ENCODE peak calls at places on chromosomes 11 and 22, in seven cellular contexts. One of them, this sample, is unnamed.

GRCh38 chr22:36569999-36570398 is 41.0 kb upstream of the EIF3D start:
- DNase-seq in mammary epithelial cell: peak; percentile 20
- DNase-seq in sigmoid colon: no peak
- DNase-seq in gastrocnemius medialis: no peak
- DNase-seq in ovary: no peak
- DNase-seq in lower lobe of right lung: no peak
- DNase-seq in fibroblast of lung: peak; percentile 39
- DNase-seq in this sample: peak; percentile 26

GRCh38 chr11:1730230-1730629 is 20.2 kb downstream of the IFITM10 start:
- DNase-seq in lower lobe of right lung: no peak
- DNase-seq in mammary epithelial cell: no peak
- DNase-seq in sigmoid colon: no peak
- DNase-seq in gastrocnemius medialis: no peak
- DNase-seq in fibroblast of lung: no peak
- DNase-seq in ovary: no peak
- DNase-seq in this sample: no peak

GRCh38 chr22:30649430-30650007 is 13.9 kb downstream of the SLC35E4 start:
- DNase-seq in fibroblast of lung: peak; percentile 93
- DNase-seq in lower lobe of right lung: no peak
- DNase-seq in mammary epithelial cell: peak; percentile 84
- DNase-seq in sigmoid colon: no peak
- DNase-seq in gastrocnemius medialis: peak; percentile 33
- DNase-seq in ovary: no peak
- DNase-seq in this sample: peak; percentile 88

GRCh38 chr22:18114495-18114894 is 3.9 kb downstream of the TUBA8 start:
- DNase-seq in ovary: no peak
- DNase-seq in lower lobe of right lung: no peak
- DNase-seq in fibroblast of lung: no peak
- DNase-seq in sigmoid colon: no peak
- DNase-seq in gastrocnemius medialis: peak; percentile 74
- DNase-seq in mammary epithelial cell: no peak
- DNase-seq in this sample: no peak

GRCh38 chr11:59708537-59708936 is 5.1 kb downstream of the OR10V1 start:
- DNase-seq in gastrocnemius medialis: no peak
- DNase-seq in sigmoid colon: no peak
- DNase-seq in lower lobe of right lung: no peak
- DNase-seq in mammary epithelial cell: peak; percentile 27
- DNase-seq in fibroblast of lung: peak; percentile 59
- DNase-seq in ovary: no peak
- DNase-seq in this sample: peak; percentile 9

GRCh38 chr11:81869337-81870065 is 864.2 kb downstream of the FAM181B start:
- DNase-seq in gastrocnemius medialis: no peak
- DNase-seq in sigmoid colon: no peak
- DNase-seq in mammary epithelial cell: peak; percentile 82
- DNase-seq in fibroblast of lung: peak; percentile 20
- DNase-seq in ovary: no peak
- DNase-seq in lower lobe of right lung: no peak
- DNase-seq in this sample: peak; percentile 69

GRCh38 chr11:2806351-2807058 is 79.1 kb downstream of the CDKN1C start:
- DNase-seq in ovary: peak; percentile 59
- DNase-seq in gastrocnemius medialis: peak; percentile 8
- DNase-seq in fibroblast of lung: no peak
- DNase-seq in mammary epithelial cell: no peak
- DNase-seq in sigmoid colon: peak; percentile 68
- DNase-seq in lower lobe of right lung: peak; percentile 46
- DNase-seq in this sample: no peak

GRCh38 chr11:114340311-114341131 is 44.3 kb downstream of the NNMT start:
- DNase-seq in lower lobe of right lung: peak; percentile 56
- DNase-seq in sigmoid colon: peak; percentile 81
- DNase-seq in ovary: peak; percentile 36
- DNase-seq in fibroblast of lung: peak; percentile 74
- DNase-seq in mammary epithelial cell: peak; percentile 57
- DNase-seq in gastrocnemius medialis: peak; percentile 47
- DNase-seq in this sample: peak; percentile 54

GRCh38 chr11:72583177-72583553 is 91.1 kb downstream of the PDE2A start:
- DNase-seq in lower lobe of right lung: peak; percentile 23
- DNase-seq in fibroblast of lung: no peak
- DNase-seq in ovary: no peak
- DNase-seq in mammary epithelial cell: no peak
- DNase-seq in gastrocnemius medialis: no peak
- DNase-seq in sigmoid colon: peak; percentile 38
- DNase-seq in this sample: no peak

GRCh38 chr11:120013325-120014250 is 124.3 kb downstream of the TRIM29 start:
- DNase-seq in lower lobe of right lung: no peak
- DNase-seq in gastrocnemius medialis: no peak
- DNase-seq in mammary epithelial cell: peak; percentile 40
- DNase-seq in fibroblast of lung: peak; percentile 19
- DNase-seq in sigmoid colon: no peak
- DNase-seq in ovary: no peak
- DNase-seq in this sample: peak; percentile 46

GRCh38 chr11:70200212-70200844 is 2.8 kb upstream of the FADD start:
- DNase-seq in mammary epithelial cell: no peak
- DNase-seq in fibroblast of lung: peak; percentile 15
- DNase-seq in ovary: no peak
- DNase-seq in lower lobe of right lung: peak; percentile 6
- DNase-seq in gastrocnemius medialis: no peak
- DNase-seq in sigmoid colon: no peak
- DNase-seq in this sample: no peak

GRCh38 chr11:44300881-44301855 is 8.8 kb downstream of the ALX4 start:
- DNase-seq in mammary epithelial cell: no peak
- DNase-seq in ovary: no peak
- DNase-seq in gastrocnemius medialis: no peak
- DNase-seq in sigmoid colon: no peak
- DNase-seq in fibroblast of lung: no peak
- DNase-seq in lower lobe of right lung: no peak
- DNase-seq in this sample: no peak

GRCh38 chr11:65718964-65719492 is 1.6 kb downstream of the RNASEH2C start:
- DNase-seq in mammary epithelial cell: peak; percentile 12
- DNase-seq in sigmoid colon: no peak
- DNase-seq in lower lobe of right lung: no peak
- DNase-seq in gastrocnemius medialis: peak; percentile 32
- DNase-seq in fibroblast of lung: peak; percentile 20
- DNase-seq in ovary: peak; percentile 58
- DNase-seq in this sample: no peak

GRCh38 chr22:40665312-40665711 is 14.0 kb upstream of the MCHR1 start:
- DNase-seq in lower lobe of right lung: no peak
- DNase-seq in mammary epithelial cell: no peak
- DNase-seq in ovary: peak; percentile 71
- DNase-seq in sigmoid colon: peak; percentile 76
- DNase-seq in gastrocnemius medialis: peak; percentile 33
- DNase-seq in fibroblast of lung: peak; percentile 71
- DNase-seq in this sample: no peak

GRCh38 chr11:12478743-12479142 is 101.4 kb downstream of the PARVA start:
- DNase-seq in lower lobe of right lung: no peak
- DNase-seq in gastrocnemius medialis: no peak
- DNase-seq in ovary: no peak
- DNase-seq in fibroblast of lung: peak; percentile 78
- DNase-seq in mammary epithelial cell: peak; percentile 92
- DNase-seq in sigmoid colon: no peak
- DNase-seq in this sample: peak; percentile 88

GRCh38 chr11:124935548-124936514 is at the start of gene HEPACAM:
- DNase-seq in gastrocnemius medialis: no peak
- DNase-seq in fibroblast of lung: no peak
- DNase-seq in lower lobe of right lung: no peak
- DNase-seq in ovary: no peak
- DNase-seq in mammary epithelial cell: no peak
- DNase-seq in sigmoid colon: no peak
- DNase-seq in this sample: no peak

GRCh38 chr22:40044870-40045834 is 50.4 kb downstream of the FAM83F start:
- DNase-seq in gastrocnemius medialis: peak; percentile 57
- DNase-seq in lower lobe of right lung: peak; percentile 73
- DNase-seq in mammary epithelial cell: peak; percentile 32
- DNase-seq in sigmoid colon: peak; percentile 72
- DNase-seq in fibroblast of lung: peak; percentile 24
- DNase-seq in ovary: peak; percentile 63
- DNase-seq in this sample: no peak

GRCh38 chr11:109077340-109077927 is 344.6 kb upstream of the C11orf87 start:
- DNase-seq in lower lobe of right lung: no peak
- DNase-seq in gastrocnemius medialis: no peak
- DNase-seq in mammary epithelial cell: no peak
- DNase-seq in fibroblast of lung: no peak
- DNase-seq in ovary: no peak
- DNase-seq in sigmoid colon: no peak
- DNase-seq in this sample: no peak

GRCh38 chr11:80843266-80843974 is 1402.6 kb upstream of the TENM4 start:
- DNase-seq in mammary epithelial cell: peak; percentile 29
- DNase-seq in gastrocnemius medialis: no peak
- DNase-seq in fibroblast of lung: no peak
- DNase-seq in lower lobe of right lung: no peak
- DNase-seq in ovary: no peak
- DNase-seq in sigmoid colon: no peak
- DNase-seq in this sample: peak; percentile 31

GRCh38 chr22:31626427-31627150 is 35.4 kb downstream of the PISD start:
- DNase-seq in sigmoid colon: no peak
- DNase-seq in mammary epithelial cell: no peak
- DNase-seq in lower lobe of right lung: no peak
- DNase-seq in fibroblast of lung: no peak
- DNase-seq in gastrocnemius medialis: no peak
- DNase-seq in ovary: peak; percentile 66
- DNase-seq in this sample: no peak

GRCh38 chr11:130726234-130726559 is 190.1 kb downstream of the SNX19 start:
- DNase-seq in gastrocnemius medialis: peak; percentile 19
- DNase-seq in fibroblast of lung: peak; percentile 87
- DNase-seq in lower lobe of right lung: no peak
- DNase-seq in ovary: no peak
- DNase-seq in sigmoid colon: peak; percentile 77
- DNase-seq in mammary epithelial cell: no peak
- DNase-seq in this sample: peak; percentile 49

GRCh38 chr22:30422481-30423295 is 2.9 kb upstream of the MTFP1 start:
- DNase-seq in sigmoid colon: peak; percentile 90
- DNase-seq in mammary epithelial cell: peak; percentile 97
- DNase-seq in ovary: peak; percentile 50
- DNase-seq in gastrocnemius medialis: peak; percentile 82
- DNase-seq in lower lobe of right lung: peak; percentile 66
- DNase-seq in fibroblast of lung: peak; percentile 98
- DNase-seq in this sample: peak; percentile 96

GRCh38 chr11:68002943-68003845 is 703 bp downstream of the UNC93B1 start:
- DNase-seq in gastrocnemius medialis: no peak
- DNase-seq in fibroblast of lung: no peak
- DNase-seq in sigmoid colon: no peak
- DNase-seq in mammary epithelial cell: peak; percentile 29
- DNase-seq in lower lobe of right lung: peak; percentile 85
- DNase-seq in ovary: peak; percentile 37
- DNase-seq in this sample: no peak

GRCh38 chr11:32713496-32713895 is 81.0 kb downstream of the CCDC73 start:
- DNase-seq in fibroblast of lung: peak; percentile 3
- DNase-seq in sigmoid colon: no peak
- DNase-seq in gastrocnemius medialis: no peak
- DNase-seq in ovary: no peak
- DNase-seq in lower lobe of right lung: no peak
- DNase-seq in mammary epithelial cell: no peak
- DNase-seq in this sample: no peak

GRCh38 chr11:117281159-117281558 is 10.0 kb upstream of the BACE1-AS start:
- DNase-seq in ovary: no peak
- DNase-seq in gastrocnemius medialis: no peak
- DNase-seq in sigmoid colon: peak; percentile 39
- DNase-seq in mammary epithelial cell: peak; percentile 46
- DNase-seq in lower lobe of right lung: no peak
- DNase-seq in fibroblast of lung: peak; percentile 99
- DNase-seq in this sample: peak; percentile 89

GRCh38 chr22:27670701-27671412 is 130.7 kb downstream of the MN1 start:
- DNase-seq in mammary epithelial cell: no peak
- DNase-seq in sigmoid colon: no peak
- DNase-seq in fibroblast of lung: no peak
- DNase-seq in ovary: no peak
- DNase-seq in gastrocnemius medialis: peak; percentile 59
- DNase-seq in lower lobe of right lung: no peak
- DNase-seq in this sample: no peak

GRCh38 chr11:67731583-67731982 is 57.2 kb upstream of the ALDH3B2 start:
- DNase-seq in mammary epithelial cell: no peak
- DNase-seq in ovary: no peak
- DNase-seq in sigmoid colon: no peak
- DNase-seq in lower lobe of right lung: no peak
- DNase-seq in gastrocnemius medialis: no peak
- DNase-seq in fibroblast of lung: no peak
- DNase-seq in this sample: no peak

GRCh38 chr11:29173660-29174062 is 843.2 kb downstream of the KCNA4 start:
- DNase-seq in fibroblast of lung: peak; percentile 98
- DNase-seq in ovary: no peak
- DNase-seq in sigmoid colon: no peak
- DNase-seq in lower lobe of right lung: no peak
- DNase-seq in mammary epithelial cell: peak; percentile 73
- DNase-seq in gastrocnemius medialis: no peak
- DNase-seq in this sample: peak; percentile 69

GRCh38 chr11:125873881-125874555 is 13.4 kb upstream of the HYLS1 start:
- DNase-seq in lower lobe of right lung: no peak
- DNase-seq in gastrocnemius medialis: no peak
- DNase-seq in mammary epithelial cell: no peak
- DNase-seq in sigmoid colon: no peak
- DNase-seq in ovary: no peak
- DNase-seq in fibroblast of lung: no peak
- DNase-seq in this sample: no peak

GRCh38 chr22:38699784-38700183 is 959 bp downstream of the JOSD1 start:
- DNase-seq in gastrocnemius medialis: no peak
- DNase-seq in sigmoid colon: peak; percentile 58
- DNase-seq in mammary epithelial cell: peak; percentile 54
- DNase-seq in ovary: no peak
- DNase-seq in lower lobe of right lung: no peak
- DNase-seq in fibroblast of lung: peak; percentile 51
- DNase-seq in this sample: peak; percentile 49

GRCh38 chr11:93741094-93741881 is at the start of the genes C11orf54 and TAF1D:
- DNase-seq in lower lobe of right lung: peak; percentile 98
- DNase-seq in gastrocnemius medialis: peak; percentile 98
- DNase-seq in mammary epithelial cell: peak; percentile 96
- DNase-seq in ovary: peak; percentile 97
- DNase-seq in fibroblast of lung: peak; percentile 96
- DNase-seq in sigmoid colon: peak; percentile 99
- DNase-seq in this sample: peak; percentile 93
- TF ChIP-seq CTCF in lower lobe of right lung: peak; percentile 5
- TF ChIP-seq CTCF in gastrocnemius medialis: no peak
- TF ChIP-seq CTCF in mammary epithelial cell: no peak
- TF ChIP-seq CTCF in ovary: no peak
- TF ChIP-seq CTCF in fibroblast of lung: no peak
- TF ChIP-seq CTCF in sigmoid colon: no peak
- TF ChIP-seq CTCF in this sample: no peak

GRCh38 chr11:19977941-19978340 is 182.3 kb downstream of the DBX1 start:
- DNase-seq in mammary epithelial cell: no peak
- DNase-seq in lower lobe of right lung: no peak
- DNase-seq in gastrocnemius medialis: no peak
- DNase-seq in ovary: no peak
- DNase-seq in fibroblast of lung: no peak
- DNase-seq in sigmoid colon: peak; percentile 10
- DNase-seq in this sample: no peak
- H3K36me3 ChIP-seq in mammary epithelial cell: no peaks in the 10 kb centered on the region
- H3K36me3 ChIP-seq in lower lobe of right lung: no peaks in the 10 kb centered on the region
- H3K36me3 ChIP-seq in gastrocnemius medialis: no peaks in the 10 kb centered on the region
- H3K36me3 ChIP-seq in ovary: no peaks in the 10 kb centered on the region
- H3K36me3 ChIP-seq in fibroblast of lung: no peaks in the 10 kb centered on the region
- H3K36me3 ChIP-seq in sigmoid colon: no peaks in the 10 kb centered on the region
- H3K36me3 ChIP-seq in this sample: no peaks in the 10 kb centered on the region

GRCh38 chr11:15216678-15217077 is 102.0 kb downstream of the INSC start:
- DNase-seq in sigmoid colon: no peak
- DNase-seq in gastrocnemius medialis: no peak
- DNase-seq in ovary: no peak
- DNase-seq in fibroblast of lung: no peak
- DNase-seq in mammary epithelial cell: no peak
- DNase-seq in lower lobe of right lung: no peak
- DNase-seq in this sample: peak; percentile 12
- TF ChIP-seq CTCF in sigmoid colon: no peak
- TF ChIP-seq CTCF in gastrocnemius medialis: no peak
- TF ChIP-seq CTCF in ovary: no peak
- TF ChIP-seq CTCF in fibroblast of lung: peak; percentile 44
- TF ChIP-seq CTCF in mammary epithelial cell: peak; percentile 60
- TF ChIP-seq CTCF in lower lobe of right lung: no peak
- TF ChIP-seq CTCF in this sample: peak; percentile 61

GRCh38 chr22:25833091-25833490 is 91.1 kb downstream of the MYO18B start:
- DNase-seq in lower lobe of right lung: no peak
- DNase-seq in fibroblast of lung: no peak
- DNase-seq in ovary: no peak
- DNase-seq in gastrocnemius medialis: peak; percentile 59
- DNase-seq in mammary epithelial cell: no peak
- DNase-seq in sigmoid colon: no peak
- DNase-seq in this sample: no peak
- H3K36me3 ChIP-seq in lower lobe of right lung: no peaks in the 10 kb centered on the region
- H3K36me3 ChIP-seq in fibroblast of lung: no peaks in the 10 kb centered on the region
- H3K36me3 ChIP-seq in ovary: no peaks in the 10 kb centered on the region
- H3K36me3 ChIP-seq in gastrocnemius medialis: peaks cover 76% of the 10 kb centered on the region
- H3K36me3 ChIP-seq in mammary epithelial cell: no peaks in the 10 kb centered on the region
- H3K36me3 ChIP-seq in sigmoid colon: no peaks in the 10 kb centered on the region
- H3K36me3 ChIP-seq in this sample: no peaks in the 10 kb centered on the region